ENCODE peak calls at places on chromosomes 4 and X, in eight cellular contexts. D is DMS 273 treated with DMSO at 0.1 percent for 48 hours, Z is fibroblast of lung, X is HFFc6, N is right cardiac atrium, J is HTR-8/SVneo, M is NCI-H1694, R is caudate nucleus. P is an unnamed sample.

GRCh38 chr4:158162637-158163036 is 10.2 kb downstream of the GASK1B start:
- DNase-seq in D (no peak), Z (no peak), X (no peak), N (no peak), J (no peak), M (no peak), R (no peak), P (no peak)

GRCh38 chrX:63050225-63050624 is 300.9 kb downstream of the SPIN4 start:
- DNase-seq in D (no peak), Z (no peak), X (no peak), N (no peak), J (no peak), M (no peak), R (no peak), P (no peak)

GRCh38 chr4:123587983-123588494 is 191.4 kb downstream of the SPRY1 start:
- DNase-seq in D (no peak), Z (peak), X (peak), N (no peak), J (peak), M (no peak), R (no peak), P (no peak)

GRCh38 chr4:179867300-179867878 is 2375.8 kb upstream of the TENM3 start:
- DNase-seq in D (no peak), Z (peak), X (no peak), N (no peak), J (peak), M (peak), R (no peak), P (peak)

GRCh38 chr4:186936496-186937375 is 213.1 kb upstream of the FAT1 start:
- DNase-seq in D (no peak), Z (peak), X (peak), N (no peak), J (peak), M (no peak), R (no peak), P (no peak)

GRCh38 chr4:8780596-8781368 is 90.9 kb downstream of the HMX1 start:
- DNase-seq in D (no peak), Z (no peak), X (no peak), N (peak), J (no peak), M (no peak), R (no peak), P (no peak)

GRCh38 chr4:108861339-108861738 is 98.5 kb upstream of the ETNPPL start:
- DNase-seq in D (no peak), Z (peak), X (no peak), N (no peak), J (no peak), M (no peak), R (no peak), P (no peak)

GRCh38 chrX:41559662-41560061 is 112.5 kb downstream of the NYX start:
- DNase-seq in D (peak), Z (peak), X (peak), N (no peak), J (no peak), M (no peak), R (no peak), P (no peak)

GRCh38 chrX:121093011-121093410 is 45.6 kb downstream of the GLUD2 start:
- DNase-seq in D (no peak), Z (no peak), X (no peak), N (no peak), J (no peak), M (no peak), R (no peak), P (no peak)

GRCh38 chr4:85905761-85906160 is 430.8 kb downstream of the ARHGAP24 start:
- DNase-seq in D (no peak), Z (no peak), X (no peak), N (no peak), J (no peak), M (no peak), R (no peak), P (no peak)

GRCh38 chrX:109936114-109936513 is 66.8 kb upstream of the TMEM164 start:
- DNase-seq in D (no peak), Z (peak), X (peak), N (no peak), J (no peak), M (no peak), R (no peak), P (no peak)

GRCh38 chr4:145347684-145348083 is 134.0 kb upstream of the SMAD1 start:
- DNase-seq in D (no peak), Z (peak), X (no peak), N (no peak), J (peak), M (no peak), R (no peak), P (no peak)

GRCh38 chrX:12929701-12930100 is 23.3 kb downstream of the TLR8 start:
- DNase-seq in D (no peak), Z (peak), X (no peak), N (no peak), J (no peak), M (no peak), R (no peak), P (no peak)

GRCh38 chr4:56976283-56976877 is 1.0 kb downstream of the NOA1 start:
- DNase-seq in D (no peak), Z (no peak), X (no peak), N (no peak), J (no peak), M (no peak), R (no peak), P (no peak)

GRCh38 chr4:81628489-81628888 is 156.8 kb upstream of the RASGEF1B start:
- DNase-seq in D (no peak), Z (no peak), X (no peak), N (no peak), J (no peak), M (no peak), R (no peak), P (no peak)

GRCh38 chrX:100363926-100364325 is 46.1 kb downstream of the PCDH19 start:
- DNase-seq in D (no peak), Z (no peak), X (no peak), N (no peak), J (no peak), M (no peak), R (no peak), P (no peak)

GRCh38 chrX:135893294-135893817 is at the start of the genes CT45A10 and SAGE1:
- DNase-seq in D (no peak), Z (no peak), X (no peak), N (no peak), J (no peak), M (no peak), R (no peak), P (no peak)

GRCh38 chr4:159160242-159160641 is 57.4 kb downstream of the RAPGEF2 start:
- DNase-seq in D (no peak), Z (no peak), X (no peak), N (no peak), J (no peak), M (no peak), R (no peak), P (no peak)

GRCh38 chrX:150329888-150330287 is 33.2 kb upstream of the MAMLD1 start:
- DNase-seq in D (no peak), Z (no peak), X (no peak), N (no peak), J (no peak), M (no peak), R (no peak), P (no peak)

GRCh38 chrX:39162322-39162721 is 361.1 kb downstream of the MID1IP1 start:
- DNase-seq in D (no peak), Z (no peak), X (no peak), N (peak), J (no peak), M (no peak), R (no peak), P (no peak)

GRCh38 chr4:97309111-97309510 is 834.2 kb downstream of the STPG2 start:
- DNase-seq in D (no peak), Z (no peak), X (no peak), N (no peak), J (no peak), M (no peak), R (no peak), P (no peak)

GRCh38 chrX:85828771-85829170 is 218.6 kb downstream of the CHM start:
- DNase-seq in D (no peak), Z (no peak), X (no peak), N (no peak), J (no peak), M (no peak), R (no peak), P (no peak)

GRCh38 chr4:46856347-46856746 is 52.7 kb downstream of the COX7B2 start:
- DNase-seq in D (no peak), Z (no peak), X (no peak), N (no peak), J (no peak), M (no peak), R (no peak), P (no peak)

GRCh38 chr4:189436207-189436606 is 504.5 kb upstream of the FRG1 start:
- DNase-seq in D (no peak), Z (no peak), X (no peak), N (no peak), J (no peak), M (no peak), R (no peak), P (no peak)

P was measured in cerebellum.